ENCODE peak calls at places on chromosomes 6 and 20, in seven cellular contexts. One of them, this sample, is unnamed.

GRCh38 chr6:129657433-129657832 is 52.5 kb downstream of the ARHGAP18 start:
- DNase-seq in keratinocyte: no peak
- DNase-seq in PC-3: no peak
- DNase-seq in adrenal gland: no peak
- DNase-seq in RWPE2: no peak
- DNase-seq in upper lobe of right lung: no peak
- DNase-seq in stomach: no peak
- DNase-seq in this sample: no peak

GRCh38 chr20:54534101-54534500 is 58.7 kb downstream of the DOK5 start:
- DNase-seq in keratinocyte: no peak
- DNase-seq in PC-3: no peak
- DNase-seq in adrenal gland: no peak
- DNase-seq in RWPE2: no peak
- DNase-seq in upper lobe of right lung: no peak
- DNase-seq in stomach: no peak
- DNase-seq in this sample: no peak

GRCh38 chr20:36255445-36255844 is 19.2 kb downstream of the AAR2 start:
- DNase-seq in keratinocyte: no peak
- DNase-seq in PC-3: no peak
- DNase-seq in adrenal gland: no peak
- DNase-seq in RWPE2: peak
- DNase-seq in upper lobe of right lung: no peak
- DNase-seq in stomach: no peak
- DNase-seq in this sample: no peak

GRCh38 chr20:19757487-19757972 is 528 bp upstream of the RIN2 start:
- DNase-seq in keratinocyte: no peak
- DNase-seq in PC-3: peak
- DNase-seq in adrenal gland: peak
- DNase-seq in RWPE2: peak
- DNase-seq in upper lobe of right lung: peak
- DNase-seq in stomach: peak
- DNase-seq in this sample: peak

GRCh38 chr20:25065625-25066338 is 7.8 kb upstream of the ACSS1 start:
- DNase-seq in keratinocyte: no peak
- DNase-seq in PC-3: peak
- DNase-seq in adrenal gland: peak
- DNase-seq in RWPE2: peak
- DNase-seq in upper lobe of right lung: peak
- DNase-seq in stomach: peak
- DNase-seq in this sample: peak

GRCh38 chr6:32604434-32604877 is 14.8 kb upstream of the HLA-DRB1 start:
- DNase-seq in keratinocyte: no peak
- DNase-seq in PC-3: no peak
- DNase-seq in adrenal gland: no peak
- DNase-seq in RWPE2: no peak
- DNase-seq in upper lobe of right lung: no peak
- DNase-seq in stomach: no peak
- DNase-seq in this sample: peak

GRCh38 chr20:33552519-33552918 is 62.6 kb downstream of the CBFA2T2 start:
- DNase-seq in keratinocyte: no peak
- DNase-seq in PC-3: no peak
- DNase-seq in adrenal gland: no peak
- DNase-seq in RWPE2: no peak
- DNase-seq in upper lobe of right lung: no peak
- DNase-seq in stomach: no peak
- DNase-seq in this sample: no peak

GRCh38 chr6:90434096-90434495 is 137.5 kb upstream of the BACH2 start:
- DNase-seq in keratinocyte: no peak
- DNase-seq in PC-3: peak
- DNase-seq in adrenal gland: no peak
- DNase-seq in RWPE2: no peak
- DNase-seq in upper lobe of right lung: no peak
- DNase-seq in stomach: no peak
- DNase-seq in this sample: no peak

GRCh38 chr20:24379116-24379927 is 90.1 kb upstream of the SYNDIG1 start:
- DNase-seq in keratinocyte: no peak
- DNase-seq in PC-3: no peak
- DNase-seq in adrenal gland: no peak
- DNase-seq in RWPE2: no peak
- DNase-seq in upper lobe of right lung: no peak
- DNase-seq in stomach: no peak
- DNase-seq in this sample: peak

GRCh38 chr6:137415127-137415833 is 78.9 kb downstream of the OLIG3 start:
- DNase-seq in keratinocyte: no peak
- DNase-seq in PC-3: peak
- DNase-seq in adrenal gland: peak
- DNase-seq in RWPE2: no peak
- DNase-seq in upper lobe of right lung: peak
- DNase-seq in stomach: peak
- DNase-seq in this sample: peak

GRCh38 chr20:50415516-50416268 is 94.5 kb upstream of the PTPN1 start:
- DNase-seq in keratinocyte: no peak
- DNase-seq in PC-3: peak
- DNase-seq in adrenal gland: peak
- DNase-seq in RWPE2: peak
- DNase-seq in upper lobe of right lung: peak
- DNase-seq in stomach: peak
- DNase-seq in this sample: peak

GRCh38 chr20:14838663-14839650 is 501.5 kb upstream of the FLRT3 start:
- DNase-seq in keratinocyte: no peak
- DNase-seq in PC-3: peak
- DNase-seq in adrenal gland: no peak
- DNase-seq in RWPE2: no peak
- DNase-seq in upper lobe of right lung: no peak
- DNase-seq in stomach: no peak
- DNase-seq in this sample: no peak

GRCh38 chr6:12935637-12936036 is 219.1 kb downstream of the PHACTR1 start:
- DNase-seq in keratinocyte: no peak
- DNase-seq in PC-3: no peak
- DNase-seq in adrenal gland: no peak
- DNase-seq in RWPE2: no peak
- DNase-seq in upper lobe of right lung: no peak
- DNase-seq in stomach: no peak
- DNase-seq in this sample: no peak

GRCh38 chr20:3245711-3246110 is 6.7 kb upstream of the SLC4A11 start:
- DNase-seq in keratinocyte: no peak
- DNase-seq in PC-3: no peak
- DNase-seq in adrenal gland: no peak
- DNase-seq in RWPE2: no peak
- DNase-seq in upper lobe of right lung: no peak
- DNase-seq in stomach: no peak
- DNase-seq in this sample: no peak

GRCh38 chr6:89375427-89375868 is 22.9 kb upstream of the UBE2J1 start:
- DNase-seq in keratinocyte: no peak
- DNase-seq in PC-3: peak
- DNase-seq in adrenal gland: peak
- DNase-seq in RWPE2: no peak
- DNase-seq in upper lobe of right lung: peak
- DNase-seq in stomach: peak
- DNase-seq in this sample: peak

GRCh38 chr6:125077453-125077852 is 76.1 kb upstream of the TPD52L1 start:
- DNase-seq in keratinocyte: no peak
- DNase-seq in PC-3: no peak
- DNase-seq in adrenal gland: no peak
- DNase-seq in RWPE2: no peak
- DNase-seq in upper lobe of right lung: no peak
- DNase-seq in stomach: no peak
- DNase-seq in this sample: no peak

GRCh38 chr20:32509639-32510066 is 75.5 kb downstream of the NOL4L start:
- DNase-seq in keratinocyte: no peak
- DNase-seq in PC-3: peak
- DNase-seq in adrenal gland: no peak
- DNase-seq in RWPE2: peak
- DNase-seq in upper lobe of right lung: no peak
- DNase-seq in stomach: no peak
- DNase-seq in this sample: no peak

GRCh38 chr6:95658896-95659295 is 81.6 kb downstream of the MANEA start:
- DNase-seq in keratinocyte: no peak
- DNase-seq in PC-3: no peak
- DNase-seq in adrenal gland: no peak
- DNase-seq in RWPE2: no peak
- DNase-seq in upper lobe of right lung: no peak
- DNase-seq in stomach: no peak
- DNase-seq in this sample: no peak

GRCh38 chr6:169943521-169944337 is 192.3 kb downstream of the ERMARD start:
- DNase-seq in keratinocyte: no peak
- DNase-seq in PC-3: no peak
- DNase-seq in adrenal gland: no peak
- DNase-seq in RWPE2: no peak
- DNase-seq in upper lobe of right lung: no peak
- DNase-seq in stomach: no peak
- DNase-seq in this sample: no peak

DNA sequence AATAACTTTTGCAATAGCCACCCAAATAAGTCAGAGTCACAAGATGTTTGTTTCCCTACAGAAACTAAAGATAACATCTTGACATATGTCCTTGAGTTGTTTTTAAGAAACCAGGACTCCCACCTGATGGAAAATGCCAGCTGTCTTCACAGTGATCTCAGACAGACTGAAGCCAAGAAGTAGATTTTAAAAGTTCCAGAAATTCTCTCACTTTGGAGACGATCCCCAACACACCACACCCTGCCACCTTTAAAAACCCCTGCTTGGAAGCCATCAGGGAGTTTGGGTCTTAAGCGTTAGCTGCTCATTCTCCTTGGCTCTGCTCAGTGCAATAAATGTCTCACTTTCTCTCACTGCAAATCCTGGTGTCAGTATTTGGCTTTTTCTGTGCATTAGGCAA is 63.0 kb downstream of the GPR6 start:
- DNase-seq in keratinocyte: no peak
- DNase-seq in PC-3: no peak
- DNase-seq in adrenal gland: no peak
- DNase-seq in RWPE2: no peak
- DNase-seq in upper lobe of right lung: no peak
- DNase-seq in stomach: no peak
- DNase-seq in this sample: no peak
- H3K27ac ChIP-seq in keratinocyte: no peak
- H3K27ac ChIP-seq in PC-3: no peak
- H3K27ac ChIP-seq in adrenal gland: no peak
- H3K27ac ChIP-seq in RWPE2: no peak
- H3K27ac ChIP-seq in upper lobe of right lung: no peak
- H3K27ac ChIP-seq in stomach: no peak
- H3K27ac ChIP-seq in this sample: no peak

DNA sequence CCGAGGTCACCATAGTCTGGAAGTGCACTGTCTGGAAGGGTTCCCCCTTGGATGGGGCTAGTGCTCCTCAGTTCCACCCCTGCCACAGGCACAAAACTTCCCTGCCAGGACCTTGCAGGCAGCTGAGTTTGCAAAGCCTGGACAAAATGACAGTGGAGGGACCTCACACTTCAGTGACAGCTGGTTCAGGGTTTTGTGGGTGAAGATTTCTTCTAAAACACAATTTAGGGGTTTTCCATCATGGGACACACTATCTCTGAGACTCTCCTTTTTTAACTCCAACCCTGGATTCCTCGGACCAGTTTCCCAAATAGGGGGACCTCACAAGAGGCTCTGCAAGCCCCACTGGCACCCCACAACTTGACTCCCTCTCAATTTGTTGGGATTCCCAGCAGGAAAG is 33.6 kb upstream of the PREX1 start:
- DNase-seq in keratinocyte: no peak
- DNase-seq in PC-3: no peak
- DNase-seq in adrenal gland: no peak
- DNase-seq in RWPE2: no peak
- DNase-seq in upper lobe of right lung: no peak
- DNase-seq in stomach: no peak
- DNase-seq in this sample: no peak
- H3K27ac ChIP-seq in keratinocyte: no peak
- H3K27ac ChIP-seq in PC-3: no peak
- H3K27ac ChIP-seq in adrenal gland: no peak
- H3K27ac ChIP-seq in RWPE2: no peak
- H3K27ac ChIP-seq in upper lobe of right lung: no peak
- H3K27ac ChIP-seq in stomach: no peak
- H3K27ac ChIP-seq in this sample: no peak

DNA sequence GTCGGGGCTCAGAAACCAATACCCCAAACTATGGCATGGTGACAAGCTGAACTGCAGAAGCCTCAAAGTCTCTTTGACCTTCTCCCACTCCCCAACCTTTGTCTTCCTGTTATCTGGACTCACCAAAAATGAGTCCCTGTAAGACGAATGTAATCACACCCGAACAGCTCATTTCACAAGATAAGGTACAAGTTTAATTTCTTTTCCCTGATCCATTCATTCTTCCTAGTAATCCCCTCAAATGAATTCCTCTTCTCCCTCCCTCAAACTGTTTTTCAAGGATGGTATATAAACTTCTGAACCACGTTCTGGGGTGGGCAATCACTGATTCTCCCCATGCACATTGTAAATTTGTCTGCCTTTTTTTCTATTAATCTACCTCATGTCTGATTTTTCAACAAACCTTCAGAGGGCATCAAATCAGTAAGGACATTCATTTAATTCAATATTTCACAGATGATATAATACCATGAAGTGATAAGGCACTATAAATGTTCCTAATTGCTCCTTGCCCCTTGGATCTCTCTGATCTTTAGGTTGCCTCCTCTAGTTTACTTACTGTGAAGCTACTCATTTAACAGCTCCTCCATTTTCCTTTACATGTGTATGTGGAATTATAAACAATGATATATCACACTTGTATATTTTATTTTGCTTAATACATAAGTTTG is 77.2 kb downstream of the OR2B2 start:
- DNase-seq in keratinocyte: no peak
- DNase-seq in PC-3: no peak
- DNase-seq in adrenal gland: no peak
- DNase-seq in RWPE2: no peak
- DNase-seq in upper lobe of right lung: no peak
- DNase-seq in stomach: no peak
- DNase-seq in this sample: no peak
- H3K27ac ChIP-seq in keratinocyte: no peak
- H3K27ac ChIP-seq in PC-3: no peak
- H3K27ac ChIP-seq in adrenal gland: no peak
- H3K27ac ChIP-seq in RWPE2: peak
- H3K27ac ChIP-seq in upper lobe of right lung: no peak
- H3K27ac ChIP-seq in stomach: no peak
- H3K27ac ChIP-seq in this sample: no peak

DNA sequence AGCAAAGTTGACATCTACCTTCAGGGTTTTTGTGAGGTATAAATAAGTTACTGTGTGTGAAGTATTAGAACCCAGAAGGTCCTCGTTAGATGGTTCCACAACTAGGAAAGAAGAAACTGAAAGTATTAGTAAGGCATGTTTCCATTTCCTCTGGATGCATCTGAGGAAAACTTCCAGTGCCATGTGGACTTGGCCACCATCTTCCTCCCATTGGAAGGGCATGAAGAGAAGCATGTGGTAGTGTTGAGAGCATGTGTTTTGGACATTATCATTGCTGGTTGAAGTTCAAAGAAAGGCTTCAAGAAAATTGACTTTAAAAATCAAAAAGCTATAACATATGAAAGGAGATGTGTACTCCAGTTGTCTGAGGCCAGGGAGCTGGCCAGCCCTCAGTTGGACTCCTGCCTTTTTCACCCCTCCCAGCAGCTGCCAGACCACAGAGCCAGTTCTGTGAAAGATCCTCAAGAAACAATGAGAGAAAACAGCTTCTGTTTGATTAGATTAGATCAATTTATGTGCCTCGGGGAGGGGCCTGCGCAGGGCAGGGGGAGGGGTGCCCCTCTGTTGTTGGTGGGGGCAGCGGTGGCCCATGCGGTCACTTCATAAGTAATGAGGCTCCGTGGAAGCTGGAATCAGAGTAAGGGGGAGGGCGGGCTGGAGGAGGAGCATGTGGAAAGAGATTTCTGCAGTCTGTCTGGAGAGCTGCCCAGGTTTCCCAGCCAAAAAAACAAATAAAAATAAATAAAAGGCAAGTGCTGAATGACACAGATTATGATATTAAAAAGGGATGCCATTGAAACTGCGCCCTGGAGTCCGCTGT is 154.0 kb downstream of the JARID2 start:
- DNase-seq in keratinocyte: no peak
- DNase-seq in PC-3: peak
- DNase-seq in adrenal gland: peak
- DNase-seq in RWPE2: no peak
- DNase-seq in upper lobe of right lung: peak
- DNase-seq in stomach: peak
- DNase-seq in this sample: no peak
- H3K27ac ChIP-seq in keratinocyte: peak
- H3K27ac ChIP-seq in PC-3: peak
- H3K27ac ChIP-seq in adrenal gland: peak
- H3K27ac ChIP-seq in RWPE2: no peak
- H3K27ac ChIP-seq in upper lobe of right lung: no peak
- H3K27ac ChIP-seq in stomach: peak
- H3K27ac ChIP-seq in this sample: no peak

This sample was measured in mammary epithelial cell.